ENCODE peak calls at places on chromosomes 12 and 14, in ten cellular contexts. C is PC-3, U is Caco-2, K is cardiac fibroblast, G is HFF-Myc, I is tibial nerve, L is ovary, F is astrocyte of the cerebellum, J is cardiac muscle cell, R is left ventricle myocardium inferior. Z is an unnamed sample.

GRCh38 chr12:78305808-78306207 is 475.1 kb downstream of the NAV3 start:
- DNase-seq in C (peak; percentile 54), U (no peak), K (no peak), G (no peak), I (no peak), L (no peak), F (no peak), J (no peak), R (no peak), Z (no peak)

GRCh38 chr12:68915055-68915454 is 17.9 kb downstream of the CPM start:
- DNase-seq in C (peak; percentile 59), U (no peak), K (peak; percentile 98), G (no peak), I (no peak), L (no peak), F (peak; percentile 87), J (no peak), R (no peak), Z (peak; percentile 90)

GRCh38 chr12:67394600-67394999 is 125.4 kb downstream of the CAND1 start:
- DNase-seq in C (no peak), U (no peak), K (peak; percentile 68), G (no peak), I (peak; percentile 17), L (peak; percentile 54), F (peak; percentile 70), J (no peak), R (peak; percentile 45), Z (peak; percentile 80)

GRCh38 chr12:67274186-67274585 is 5.0 kb downstream of the CAND1 start:
- DNase-seq in C (no peak), U (no peak), K (no peak), G (no peak), I (no peak), L (no peak), F (no peak), J (no peak), R (no peak), Z (no peak)

GRCh38 chr14:50036211-50036610 is 80.2 kb downstream of the VCPKMT start:
- DNase-seq in C (no peak), U (no peak), K (no peak), G (no peak), I (no peak), L (no peak), F (no peak), J (no peak), R (no peak), Z (no peak)

GRCh38 chr12:89418228-89418910 is 66.1 kb upstream of the DUSP6 start:
- DNase-seq in C (no peak), U (no peak), K (no peak), G (no peak), I (no peak), L (no peak), F (no peak), J (no peak), R (no peak), Z (no peak)

GRCh38 chr12:26935636-26936378 is 2.0 kb downstream of the INTS13 start:
- DNase-seq in C (peak; percentile 26), U (no peak), K (no peak), G (no peak), I (no peak), L (no peak), F (no peak), J (no peak), R (no peak), Z (no peak)

GRCh38 chr12:68374315-68374982 is 42.3 kb upstream of the MDM1 start:
- DNase-seq in C (peak; percentile 70), U (no peak), K (no peak), G (no peak), I (no peak), L (no peak), F (no peak), J (no peak), R (no peak), Z (no peak)

GRCh38 chr14:102803139-102803538 is 25.9 kb downstream of the TRAF3 start:
- DNase-seq in C (no peak), U (no peak), K (no peak), G (no peak), I (no peak), L (no peak), F (no peak), J (no peak), R (no peak), Z (no peak)

GRCh38 chr14:102805454-102805891 is 28.2 kb downstream of the TRAF3 start:
- DNase-seq in C (peak; percentile 21), U (no peak), K (peak; percentile 52), G (no peak), I (no peak), L (no peak), F (peak; percentile 69), J (no peak), R (no peak), Z (peak; percentile 23)

GRCh38 chr14:102804858-102805257 is 27.6 kb downstream of the TRAF3 start:
- DNase-seq in C (no peak), U (no peak), K (no peak), G (no peak), I (no peak), L (no peak), F (no peak), J (no peak), R (no peak), Z (no peak)

GRCh38 chr14:102806447-102806846 is 29.2 kb downstream of the TRAF3 start:
- DNase-seq in C (no peak), U (no peak), K (no peak), G (no peak), I (no peak), L (no peak), F (no peak), J (no peak), R (no peak), Z (no peak)

DNA sequence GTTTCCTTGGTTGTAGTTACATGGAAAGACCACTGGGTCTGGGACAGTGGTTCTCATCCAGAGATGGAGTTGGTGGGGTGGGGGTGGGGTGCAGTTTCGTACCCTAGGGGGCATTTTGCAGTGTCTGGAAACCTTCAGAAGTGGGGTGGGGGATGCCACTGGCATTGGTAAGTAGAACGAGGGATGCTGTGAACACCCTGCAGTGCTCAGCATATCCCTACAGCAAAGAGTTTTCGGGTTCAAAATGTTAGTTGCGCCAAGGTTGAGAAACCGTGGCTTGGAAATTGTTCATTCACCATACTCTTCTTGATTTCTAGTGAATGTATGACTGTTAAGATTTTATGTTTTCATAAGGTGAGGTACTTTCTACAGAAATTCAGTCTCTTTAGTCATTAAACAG is 28.7 kb downstream of the TRAF3 start:
- DNase-seq in C (no peak), U (no peak), K (no peak), G (no peak), I (no peak), L (no peak), F (no peak), J (no peak), R (no peak), Z (no peak)
- TF ChIP-seq CTCF in C (no peak), U (no peak), K (peak; percentile 15), G (no peak), I (no peak), L (no peak), F (peak; percentile 15), J (no peak), R (no peak), Z (no peak)

GRCh38 chr14:70645892-70646291 is 4.2 kb downstream of the TTC9 start:
- DNase-seq in C (no peak), U (no peak), K (no peak), G (no peak), I (no peak), L (no peak), F (no peak), J (no peak), R (no peak), Z (no peak)

GRCh38 chr14:70642313-70643235 is 858 bp downstream of the TTC9 start:
- DNase-seq in C (no peak), U (peak; percentile 39), K (no peak), G (no peak), I (no peak), L (no peak), F (no peak), J (no peak), R (no peak), Z (no peak)

GRCh38 chr14:70641548-70642312 is at the start of gene TTC9:
- DNase-seq in C (peak; percentile 8), U (peak; percentile 60), K (no peak), G (no peak), I (no peak), L (peak; percentile 37), F (no peak), J (peak; percentile 69), R (peak; percentile 30), Z (no peak)

GRCh38 chr14:70646705-70647104 is 5.0 kb downstream of the TTC9 start:
- DNase-seq in C (no peak), U (no peak), K (no peak), G (no peak), I (no peak), L (no peak), F (no peak), J (no peak), R (no peak), Z (no peak)

GRCh38 chr14:70644016-70644415 is 2.3 kb downstream of the TTC9 start:
- DNase-seq in C (no peak), U (no peak), K (no peak), G (no peak), I (no peak), L (no peak), F (no peak), J (no peak), R (no peak), Z (no peak)
- H3K4me3 ChIP-seq in C (no peak overlapping the region), U (no peak overlapping the region), K (no peak overlapping the region), G (no peak overlapping the region), I (peak overlapping the region; percentile 67), L (no peak overlapping the region), F (no peak overlapping the region), J (no peak overlapping the region), R (no peak overlapping the region), Z (no peak overlapping the region)

GRCh38 chr12:2581293-2582045 is 213.3 kb upstream of the FKBP4 start:
- DNase-seq in C (no peak), U (no peak), K (no peak), G (no peak), I (no peak), L (no peak), F (no peak), J (no peak), R (no peak), Z (no peak)
- TF ChIP-seq CTCF in C (no peak), U (no peak), K (no peak), G (no peak), I (no peak), L (no peak), F (no peak), J (no peak), R (no peak), Z (no peak)

GRCh38 chr12:56721721-56722120 is 3.4 kb downstream of the NACA start:
- DNase-seq in C (no peak), U (no peak), K (no peak), G (no peak), I (no peak), L (no peak), F (no peak), J (no peak), R (no peak), Z (no peak)
- H3K4me3 ChIP-seq in C (peak overlapping the region; percentile 88), U (no peak overlapping the region), K (peak overlapping the region; percentile 7), G (peak overlapping the region; percentile 95), I (no peak overlapping the region), L (no peak overlapping the region), F (no peak overlapping the region), J (no peak overlapping the region), R (peak overlapping the region; percentile 82), Z (no peak overlapping the region)